ENCODE peak calls at places on chromosome 21, in five cellular contexts. W is NB4; Q is astrocyte of the spinal cord; O is CD8-positive, alpha-beta memory T cell; G is upper lobe of right lung. B is an unnamed sample.
A peak's percentile ranks its signal among the peaks of the same experiment; 100 is the strongest.

GRCh38 chr21:16377120-16377658 is 647.4 kb downstream of the USP25 start:
- DNase-seq in W (no peak), Q (peak; percentile 64), O (no peak), G (no peak), B (peak; percentile 7)

GRCh38 chr21:36589352-36589971 is 109.5 kb upstream of the SIM2 start:
- DNase-seq in W (peak; percentile 53), Q (no peak), O (no peak), G (no peak), B (no peak)

GRCh38 chr21:46031484-46031883 is 49.9 kb downstream of the COL6A1 start:
- DNase-seq in W (no peak), Q (no peak), O (no peak), G (no peak), B (no peak)

GRCh38 chr21:26194326-26194725 is 23.8 kb upstream of the APP start:
- DNase-seq in W (no peak), Q (no peak), O (no peak), G (no peak), B (no peak)

GRCh38 chr21:21103692-21104091 is 105.5 kb downstream of the NCAM2 start:
- DNase-seq in W (no peak), Q (no peak), O (no peak), G (no peak), B (no peak)

GRCh38 chr21:25842925-25843324 is 108.2 kb downstream of the GABPA start:
- DNase-seq in W (no peak), Q (no peak), O (no peak), G (no peak), B (no peak)

GRCh38 chr21:16071082-16071481 is 341.3 kb downstream of the USP25 start:
- DNase-seq in W (no peak), Q (peak; percentile 64), O (no peak), G (no peak), B (no peak)

GRCh38 chr21:42570841-42571387 is 57.3 kb downstream of the SLC37A1 start:
- DNase-seq in W (no peak), Q (no peak), O (no peak), G (peak; percentile 65), B (no peak)

GRCh38 chr21:41168391-41169257 is 664 bp downstream of the BACE2 start:
- DNase-seq in W (no peak), Q (peak; percentile 62), O (no peak), G (peak; percentile 70), B (no peak)
- H3K4me3 ChIP-seq in W (no peak overlapping the region), Q (peak overlapping the region; percentile 71), O (no peak overlapping the region), G (peak overlapping the region; percentile 73), B (peak overlapping the region; percentile 75)

GRCh38 chr21:44872266-44872567 is 1.3 kb downstream of the PTTG1IP start:
- DNase-seq in W (no peak), Q (no peak), O (no peak), G (no peak), B (no peak)
- H3K4me3 ChIP-seq in W (peak overlapping the region; percentile 77), Q (peak overlapping the region; percentile 51), O (peak overlapping the region; percentile 67), G (peak overlapping the region; percentile 76), B (peak overlapping the region; percentile 83)

GRCh38 chr21:31991356-31992331 is 118.8 kb downstream of the HUNK start:
- DNase-seq in W (peak; percentile 38), Q (no peak), O (no peak), G (peak; percentile 50), B (no peak)
- H3K4me3 ChIP-seq in W (no peak overlapping the region), Q (no peak overlapping the region), O (no peak overlapping the region), G (no peak overlapping the region), B (no peak overlapping the region)

DNA sequence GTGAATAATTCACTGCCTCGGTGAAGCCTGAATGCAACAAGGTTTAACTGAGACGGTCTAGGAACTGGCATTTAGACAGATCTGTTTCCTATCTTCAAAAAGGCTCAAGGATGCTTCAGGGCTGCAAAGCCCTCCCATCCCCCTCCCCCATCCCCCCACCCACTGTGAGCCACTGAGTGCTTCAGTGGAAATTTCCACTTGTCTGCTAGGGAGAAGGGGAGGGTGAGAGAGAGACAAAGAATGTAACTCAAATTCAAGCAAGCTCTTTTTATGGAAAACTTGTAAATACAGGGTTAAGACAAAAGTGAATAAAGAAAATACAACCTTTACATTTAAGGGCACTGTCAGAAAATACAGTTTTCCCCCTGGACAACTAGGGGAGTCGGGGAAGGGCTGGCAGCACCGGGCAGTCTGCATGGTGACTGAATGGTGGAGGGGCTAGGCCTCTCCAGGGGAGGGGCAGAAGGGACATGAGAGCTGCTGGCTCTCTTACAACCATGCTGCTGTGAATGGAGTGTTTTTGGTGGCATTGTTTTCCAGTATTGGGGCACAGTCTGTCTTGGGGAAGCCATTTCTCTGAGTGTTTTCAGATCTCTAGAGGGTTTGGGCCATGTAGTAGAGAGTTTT is 56.7 kb downstream of the MRPS6 start:
- DNase-seq in W (no peak), Q (no peak), O (no peak), G (no peak), B (no peak)
- H3K4me3 ChIP-seq in W (no peak overlapping the region), Q (no peak overlapping the region), O (peak overlapping the region; percentile 1), G (no peak overlapping the region), B (no peak overlapping the region)

DNA sequence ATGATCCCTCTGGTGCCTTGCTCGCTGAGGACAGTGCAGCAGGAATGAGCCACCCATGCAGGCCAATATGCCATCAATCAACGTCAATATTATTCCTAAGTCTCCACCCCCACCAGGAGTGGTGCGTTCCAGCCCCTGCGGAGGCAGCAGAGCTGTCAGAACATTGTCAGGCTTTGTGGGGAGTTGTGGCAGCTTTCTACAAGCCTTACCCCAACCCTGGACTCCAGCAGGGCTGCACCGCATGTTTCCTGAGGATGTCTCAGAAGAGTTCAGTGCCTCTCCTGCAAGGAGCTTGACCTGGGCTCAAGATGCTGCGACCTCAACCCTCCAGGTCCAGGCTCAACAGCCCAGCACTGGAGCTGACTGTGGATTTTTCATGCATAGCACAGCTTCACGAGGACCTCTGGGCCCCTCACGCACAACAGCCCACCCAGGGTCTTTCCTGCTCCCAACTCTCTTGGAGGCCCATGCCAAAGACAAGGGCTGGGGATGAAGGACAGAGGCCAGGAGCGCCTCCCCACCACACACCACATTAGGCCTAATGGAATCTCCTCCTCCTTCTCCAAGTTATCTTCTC is 67.5 kb downstream of the PSMG1 start:
- DNase-seq in W (no peak), Q (no peak), O (no peak), G (no peak), B (no peak)
- H3K4me3 ChIP-seq in W (no peak overlapping the region), Q (no peak overlapping the region), O (no peak overlapping the region), G (no peak overlapping the region), B (no peak overlapping the region)

GRCh38 chr21:28961927-28962326 is 30.8 kb downstream of the LTN1 start:
- DNase-seq in W (no peak), Q (no peak), O (no peak), G (no peak), B (no peak)
- H3K4me3 ChIP-seq in W (no peak overlapping the region), Q (no peak overlapping the region), O (no peak overlapping the region), G (no peak overlapping the region), B (no peak overlapping the region)

DNA sequence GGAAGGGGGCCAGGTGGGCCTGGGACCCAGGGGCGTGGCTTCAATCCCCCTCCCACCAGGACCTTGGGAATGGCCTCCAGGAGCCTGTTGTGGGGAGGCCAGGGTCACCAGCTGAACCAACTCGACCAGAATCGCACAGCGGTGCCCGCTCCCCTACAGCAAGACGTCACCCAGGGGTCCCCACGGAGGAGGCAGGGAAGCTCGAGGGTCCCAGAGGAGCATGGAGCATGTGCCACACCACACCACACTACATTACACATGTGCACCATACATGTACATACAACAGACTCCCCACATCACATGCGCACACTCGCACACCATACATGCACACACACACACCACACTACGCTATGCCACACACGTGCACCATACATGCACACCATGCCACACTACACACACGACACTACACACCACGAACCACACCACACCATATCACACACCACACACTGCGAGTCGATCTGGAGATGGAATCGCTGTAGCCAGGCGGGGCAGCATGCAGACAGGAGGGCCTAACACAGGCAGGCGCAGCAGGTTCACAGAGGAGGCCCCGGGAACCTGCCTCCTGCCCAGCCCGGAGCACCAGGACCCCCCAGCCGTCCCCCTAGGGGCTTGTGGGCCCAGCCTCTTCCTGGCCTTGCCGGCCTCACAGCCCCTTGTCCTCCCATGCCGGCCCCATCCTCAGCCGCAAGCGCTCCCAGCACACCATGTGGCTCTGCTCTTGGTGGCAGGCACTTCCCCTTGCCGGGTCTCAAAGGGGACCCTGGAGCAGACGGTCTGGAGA is 596 bp downstream of the ITGB2 start:
- DNase-seq in W (peak; percentile 87), Q (no peak), O (no peak), G (peak; percentile 64), B (no peak)
- H3K4me3 ChIP-seq in W (peak overlapping the region; percentile 92), Q (no peak overlapping the region), O (peak overlapping the region; percentile 94), G (peak overlapping the region; percentile 50), B (no peak overlapping the region)

GRCh38 chr21:34881894-34882371 is 167.2 kb downstream of the RUNX1 start:
- DNase-seq in W (no peak), Q (peak; percentile 90), O (no peak), G (no peak), B (no peak)

GRCh38 chr21:34885125-34885524 is 164.0 kb downstream of the RUNX1 start:
- DNase-seq in W (peak; percentile 59), Q (peak; percentile 36), O (no peak), G (no peak), B (no peak)

GRCh38 chr21:34884346-34884929 is 164.7 kb downstream of the RUNX1 start:
- DNase-seq in W (no peak), Q (peak; percentile 53), O (no peak), G (no peak), B (no peak)

GRCh38 chr21:34882719-34883131 is 166.4 kb downstream of the RUNX1 start:
- DNase-seq in W (peak; percentile 79), Q (peak; percentile 23), O (no peak), G (no peak), B (no peak)

DNA sequence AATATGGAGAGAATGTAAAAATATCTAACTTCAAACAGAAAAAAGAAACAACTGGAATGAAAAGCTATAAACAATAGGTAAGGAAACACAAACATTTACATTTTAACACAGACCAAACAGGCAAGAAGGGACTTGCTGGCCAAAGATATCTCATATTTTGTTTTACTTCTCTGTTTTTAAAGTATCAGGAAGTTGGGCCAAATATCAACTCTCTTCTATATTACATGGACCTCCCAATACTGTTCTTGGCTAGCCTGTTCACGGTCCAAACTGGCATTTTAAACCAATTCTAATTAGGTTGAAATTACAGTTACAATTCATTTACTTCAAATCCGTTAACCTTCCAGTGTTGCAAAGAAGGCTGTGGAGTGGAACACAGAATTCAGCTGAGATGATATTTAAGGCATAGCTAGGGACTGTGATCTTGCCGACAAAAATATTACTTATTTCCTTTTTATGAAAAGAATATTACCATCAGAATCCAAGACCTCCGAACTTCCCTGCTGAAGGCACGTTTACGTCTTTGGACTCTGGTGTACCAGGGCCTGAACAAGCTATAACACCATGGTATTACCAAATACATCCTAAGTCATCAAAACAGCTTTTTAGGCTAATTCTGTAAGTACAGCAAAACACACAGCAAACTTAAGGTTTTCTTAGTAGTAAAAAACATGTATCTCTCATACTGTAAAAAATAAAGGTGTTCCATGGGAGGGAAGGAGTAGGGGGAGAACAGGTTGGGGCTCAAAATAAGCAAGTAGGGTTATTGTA is 165.4 kb downstream of the RUNX1 start:
- DNase-seq in W (no peak), Q (peak; percentile 47), O (no peak), G (no peak), B (no peak)
- H3K4me3 ChIP-seq in W (peak overlapping the region; percentile 99), Q (peak overlapping the region; percentile 73), O (no peak overlapping the region), G (peak overlapping the region; percentile 77), B (peak overlapping the region; percentile 88)

B was measured in skeletal muscle cell.